ENCODE peak calls at places on chromosomes 4 and X, in five cellular contexts. One of them, this sample, is unnamed.

GRCh38 chrX:81925812-81926211 is 723.9 kb downstream of the SH3BGRL start:
- DNase-seq in upper lobe of left lung: no peak
- DNase-seq in esophagus squamous epithelium: no peak
- DNase-seq in transverse colon: no peak
- DNase-seq in NB4: no peak
- DNase-seq in this sample: no peak

GRCh38 chrX:107743995-107744394 is 31.6 kb downstream of the TSC22D3 start:
- DNase-seq in NB4: no peak
- DNase-seq in upper lobe of left lung: no peak
- DNase-seq in esophagus squamous epithelium: no peak
- DNase-seq in transverse colon: no peak
- DNase-seq in this sample: no peak

GRCh38 chr4:8917321-8917811 is 45.7 kb upstream of the HMX1 start:
- DNase-seq in NB4: peak; percentile 18
- DNase-seq in upper lobe of left lung: no peak
- DNase-seq in transverse colon: no peak
- DNase-seq in esophagus squamous epithelium: no peak
- DNase-seq in this sample: peak; percentile 3

GRCh38 chrX:40097492-40098263 is at the start of gene BCOR:
- DNase-seq in esophagus squamous epithelium: no peak
- DNase-seq in upper lobe of left lung: peak; percentile 73
- DNase-seq in transverse colon: peak; percentile 84
- DNase-seq in NB4: peak; percentile 86
- DNase-seq in this sample: peak; percentile 45

GRCh38 chrX:112341598-112341997 is 259.0 kb upstream of the TRPC5 start:
- DNase-seq in NB4: no peak
- DNase-seq in esophagus squamous epithelium: no peak
- DNase-seq in transverse colon: no peak
- DNase-seq in upper lobe of left lung: no peak
- DNase-seq in this sample: no peak

GRCh38 chr4:121900132-121900983 is 30.1 kb upstream of the BBS7 start:
- DNase-seq in NB4: peak; percentile 61
- DNase-seq in upper lobe of left lung: peak; percentile 27
- DNase-seq in esophagus squamous epithelium: no peak
- DNase-seq in transverse colon: peak; percentile 35
- DNase-seq in this sample: no peak

GRCh38 chr4:177505171-177505615 is 63.0 kb upstream of the AGA start:
- DNase-seq in transverse colon: peak; percentile 11
- DNase-seq in upper lobe of left lung: no peak
- DNase-seq in NB4: peak; percentile 3
- DNase-seq in esophagus squamous epithelium: no peak
- DNase-seq in this sample: no peak

GRCh38 chr4:13541720-13542576 is 2.4 kb downstream of the NKX3-2 start:
- DNase-seq in upper lobe of left lung: peak; percentile 49
- DNase-seq in NB4: no peak
- DNase-seq in transverse colon: peak; percentile 43
- DNase-seq in esophagus squamous epithelium: no peak
- DNase-seq in this sample: peak; percentile 31

GRCh38 chrX:149074429-149074828 is 430.7 kb downstream of the IDS start:
- DNase-seq in NB4: peak; percentile 74
- DNase-seq in upper lobe of left lung: peak; percentile 32
- DNase-seq in transverse colon: no peak
- DNase-seq in esophagus squamous epithelium: no peak
- DNase-seq in this sample: no peak

GRCh38 chr4:153403761-153404160 is 59.3 kb downstream of the MND1 start:
- DNase-seq in transverse colon: no peak
- DNase-seq in NB4: no peak
- DNase-seq in upper lobe of left lung: no peak
- DNase-seq in esophagus squamous epithelium: no peak
- DNase-seq in this sample: no peak

GRCh38 chr4:3391422-3391821 is 50.3 kb upstream of the HGFAC start:
- DNase-seq in NB4: no peak
- DNase-seq in transverse colon: no peak
- DNase-seq in upper lobe of left lung: no peak
- DNase-seq in esophagus squamous epithelium: no peak
- DNase-seq in this sample: no peak

GRCh38 chr4:62640296-62640695 is 1440.2 kb downstream of the ADGRL3 start:
- DNase-seq in NB4: no peak
- DNase-seq in transverse colon: no peak
- DNase-seq in upper lobe of left lung: no peak
- DNase-seq in esophagus squamous epithelium: no peak
- DNase-seq in this sample: no peak

GRCh38 chrX:40098264-40099045 is 697 bp upstream of the BCOR start:
- DNase-seq in upper lobe of left lung: no peak
- DNase-seq in NB4: peak; percentile 81
- DNase-seq in esophagus squamous epithelium: no peak
- DNase-seq in transverse colon: peak; percentile 58
- DNase-seq in this sample: peak; percentile 39

GRCh38 chr4:3324093-3324815 is 31.4 kb downstream of the RGS12 start:
- DNase-seq in transverse colon: no peak
- DNase-seq in upper lobe of left lung: no peak
- DNase-seq in esophagus squamous epithelium: no peak
- DNase-seq in NB4: no peak
- DNase-seq in this sample: no peak

GRCh38 chrX:140525448-140525847 is 20.6 kb upstream of the SOX3 start:
- DNase-seq in NB4: no peak
- DNase-seq in upper lobe of left lung: no peak
- DNase-seq in transverse colon: no peak
- DNase-seq in esophagus squamous epithelium: no peak
- DNase-seq in this sample: no peak

GRCh38 chrX:71282514-71283408 is 674 bp upstream of the NONO start:
- DNase-seq in esophagus squamous epithelium: no peak
- DNase-seq in transverse colon: no peak
- DNase-seq in NB4: no peak
- DNase-seq in upper lobe of left lung: no peak
- DNase-seq in this sample: no peak

GRCh38 chrX:1336331-1337143 is at the start of gene IL3RA:
- DNase-seq in NB4: peak; percentile 92
- DNase-seq in upper lobe of left lung: peak; percentile 80
- DNase-seq in esophagus squamous epithelium: no peak
- DNase-seq in transverse colon: peak; percentile 57
- DNase-seq in this sample: no peak

GRCh38 chr4:41256740-41257256 is at the start of gene UCHL1:
- DNase-seq in upper lobe of left lung: no peak
- DNase-seq in esophagus squamous epithelium: no peak
- DNase-seq in transverse colon: peak; percentile 24
- DNase-seq in NB4: peak; percentile 69
- DNase-seq in this sample: peak; percentile 47

GRCh38 chrX:17986440-17986839 is 125.3 kb upstream of the RAI2 start:
- DNase-seq in upper lobe of left lung: no peak
- DNase-seq in NB4: no peak
- DNase-seq in esophagus squamous epithelium: no peak
- DNase-seq in transverse colon: no peak
- DNase-seq in this sample: no peak

GRCh38 chr4:176735300-176735699 is 57.4 kb downstream of the VEGFC start:
- DNase-seq in NB4: no peak
- DNase-seq in upper lobe of left lung: no peak
- DNase-seq in transverse colon: no peak
- DNase-seq in esophagus squamous epithelium: no peak
- DNase-seq in this sample: no peak

GRCh38 chr4:48141048-48141447 is 7.0 kb upstream of the TXK start:
- DNase-seq in NB4: peak; percentile 61
- DNase-seq in upper lobe of left lung: no peak
- DNase-seq in esophagus squamous epithelium: no peak
- DNase-seq in transverse colon: no peak
- DNase-seq in this sample: no peak

GRCh38 chr4:89446193-89446592 is 138.6 kb upstream of the GPRIN3 start:
- DNase-seq in upper lobe of left lung: no peak
- DNase-seq in transverse colon: no peak
- DNase-seq in esophagus squamous epithelium: no peak
- DNase-seq in NB4: no peak
- DNase-seq in this sample: no peak

GRCh38 chrX:129695937-129696336 is 41.2 kb upstream of the APLN start:
- DNase-seq in esophagus squamous epithelium: no peak
- DNase-seq in transverse colon: no peak
- DNase-seq in upper lobe of left lung: no peak
- DNase-seq in NB4: no peak
- DNase-seq in this sample: no peak
- TF ChIP-seq POLR2A in esophagus squamous epithelium: no peak
- TF ChIP-seq POLR2A in transverse colon: no peak
- TF ChIP-seq POLR2A in upper lobe of left lung: no peak
- TF ChIP-seq POLR2A in NB4: no peak
- TF ChIP-seq POLR2A in this sample: no peak

GRCh38 chrX:73850124-73851013 is 287.4 kb downstream of the CHIC1 start:
- DNase-seq in transverse colon: peak; percentile 46
- DNase-seq in NB4: peak; percentile 28
- DNase-seq in upper lobe of left lung: peak; percentile 44
- DNase-seq in esophagus squamous epithelium: no peak
- DNase-seq in this sample: no peak

GRCh38 chrX:73852022-73852421 is 289.0 kb downstream of the CHIC1 start:
- DNase-seq in esophagus squamous epithelium: no peak
- DNase-seq in transverse colon: no peak
- DNase-seq in upper lobe of left lung: no peak
- DNase-seq in NB4: no peak
- DNase-seq in this sample: no peak

GRCh38 chrX:73847991-73848390 is 285.0 kb downstream of the CHIC1 start:
- DNase-seq in esophagus squamous epithelium: no peak
- DNase-seq in transverse colon: no peak
- DNase-seq in NB4: peak; percentile 17
- DNase-seq in upper lobe of left lung: no peak
- DNase-seq in this sample: no peak

GRCh38 chrX:73849054-73849453 is 286.1 kb downstream of the CHIC1 start:
- DNase-seq in NB4: no peak
- DNase-seq in upper lobe of left lung: no peak
- DNase-seq in esophagus squamous epithelium: no peak
- DNase-seq in transverse colon: no peak
- DNase-seq in this sample: no peak

DNA sequence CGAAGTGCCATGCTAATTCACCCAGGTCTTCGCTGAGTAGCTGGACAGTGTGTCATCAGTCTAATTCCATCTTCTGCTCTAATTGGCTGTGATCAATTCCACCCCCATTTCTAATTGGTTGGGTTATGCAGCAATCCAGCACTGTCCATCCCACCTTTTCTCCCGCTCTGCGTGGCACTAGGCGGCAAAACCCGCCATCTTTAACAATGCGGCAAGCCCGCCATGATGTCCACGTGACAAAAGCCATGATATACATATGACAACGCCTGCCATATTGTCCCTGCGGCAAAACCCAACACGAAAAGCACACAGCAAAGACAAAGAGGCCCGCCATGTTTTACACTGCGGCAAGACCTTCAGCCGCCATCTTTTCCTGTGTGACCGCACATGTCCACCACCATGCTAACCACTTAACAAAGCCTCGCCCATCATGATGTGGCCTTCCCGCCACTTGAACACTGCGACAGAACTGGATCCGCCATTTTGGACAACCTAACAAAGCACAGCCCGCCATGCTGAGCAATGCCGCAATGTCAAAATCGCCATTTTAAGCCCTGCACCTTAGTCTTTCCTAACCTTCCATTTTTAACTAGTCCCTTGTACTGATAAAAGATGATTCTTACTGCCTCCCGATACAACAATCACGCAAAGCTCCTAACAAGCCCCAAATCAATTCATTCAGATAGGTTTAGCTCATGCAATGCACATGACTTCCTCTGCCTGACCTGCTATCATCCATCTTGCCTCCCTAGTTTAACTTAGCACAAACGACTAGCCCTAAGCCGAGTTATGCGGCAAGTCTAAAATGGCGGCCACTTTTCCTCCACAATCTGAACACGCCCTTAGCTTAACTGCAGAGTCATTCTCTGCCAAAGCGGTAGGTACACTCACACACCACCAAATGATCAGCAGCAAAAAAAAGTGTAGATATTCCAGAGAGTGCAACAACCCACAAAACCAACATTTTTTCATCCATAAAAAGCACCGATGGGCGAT is 288.3 kb downstream of the CHIC1 start:
- DNase-seq in upper lobe of left lung: peak; percentile 92
- DNase-seq in transverse colon: peak; percentile 90
- DNase-seq in NB4: no peak
- DNase-seq in esophagus squamous epithelium: peak; percentile 61
- DNase-seq in this sample: peak; percentile 28
- TF ChIP-seq POLR2A in upper lobe of left lung: no peak
- TF ChIP-seq POLR2A in transverse colon: no peak
- TF ChIP-seq POLR2A in NB4: no peak
- TF ChIP-seq POLR2A in esophagus squamous epithelium: no peak
- TF ChIP-seq POLR2A in this sample: peak; percentile 62

GRCh38 chrX:139203681-139204575 is 326.6 kb upstream of the F9 start:
- DNase-seq in transverse colon: no peak
- DNase-seq in NB4: no peak
- DNase-seq in esophagus squamous epithelium: no peak
- DNase-seq in upper lobe of left lung: no peak
- DNase-seq in this sample: no peak
- TF ChIP-seq POLR2A in transverse colon: no peak
- TF ChIP-seq POLR2A in NB4: no peak
- TF ChIP-seq POLR2A in esophagus squamous epithelium: no peak
- TF ChIP-seq POLR2A in upper lobe of left lung: no peak
- TF ChIP-seq POLR2A in this sample: no peak

GRCh38 chrX:37686348-37686736 is 751 bp downstream of the XK start:
- DNase-seq in esophagus squamous epithelium: no peak
- DNase-seq in transverse colon: no peak
- DNase-seq in NB4: peak; percentile 66
- DNase-seq in upper lobe of left lung: no peak
- DNase-seq in this sample: no peak

GRCh38 chrX:37684918-37685317 is 673 bp upstream of the XK start:
- DNase-seq in NB4: peak; percentile 51
- DNase-seq in esophagus squamous epithelium: no peak
- DNase-seq in transverse colon: no peak
- DNase-seq in upper lobe of left lung: no peak
- DNase-seq in this sample: no peak

GRCh38 chrX:37684426-37684825 is 1.2 kb upstream of the XK start:
- DNase-seq in upper lobe of left lung: no peak
- DNase-seq in NB4: peak; percentile 45
- DNase-seq in esophagus squamous epithelium: no peak
- DNase-seq in transverse colon: no peak
- DNase-seq in this sample: no peak

GRCh38 chrX:37686979-37687378 is 1.4 kb downstream of the XK start:
- DNase-seq in esophagus squamous epithelium: no peak
- DNase-seq in transverse colon: no peak
- DNase-seq in NB4: peak; percentile 14
- DNase-seq in upper lobe of left lung: no peak
- DNase-seq in this sample: no peak

DNA sequence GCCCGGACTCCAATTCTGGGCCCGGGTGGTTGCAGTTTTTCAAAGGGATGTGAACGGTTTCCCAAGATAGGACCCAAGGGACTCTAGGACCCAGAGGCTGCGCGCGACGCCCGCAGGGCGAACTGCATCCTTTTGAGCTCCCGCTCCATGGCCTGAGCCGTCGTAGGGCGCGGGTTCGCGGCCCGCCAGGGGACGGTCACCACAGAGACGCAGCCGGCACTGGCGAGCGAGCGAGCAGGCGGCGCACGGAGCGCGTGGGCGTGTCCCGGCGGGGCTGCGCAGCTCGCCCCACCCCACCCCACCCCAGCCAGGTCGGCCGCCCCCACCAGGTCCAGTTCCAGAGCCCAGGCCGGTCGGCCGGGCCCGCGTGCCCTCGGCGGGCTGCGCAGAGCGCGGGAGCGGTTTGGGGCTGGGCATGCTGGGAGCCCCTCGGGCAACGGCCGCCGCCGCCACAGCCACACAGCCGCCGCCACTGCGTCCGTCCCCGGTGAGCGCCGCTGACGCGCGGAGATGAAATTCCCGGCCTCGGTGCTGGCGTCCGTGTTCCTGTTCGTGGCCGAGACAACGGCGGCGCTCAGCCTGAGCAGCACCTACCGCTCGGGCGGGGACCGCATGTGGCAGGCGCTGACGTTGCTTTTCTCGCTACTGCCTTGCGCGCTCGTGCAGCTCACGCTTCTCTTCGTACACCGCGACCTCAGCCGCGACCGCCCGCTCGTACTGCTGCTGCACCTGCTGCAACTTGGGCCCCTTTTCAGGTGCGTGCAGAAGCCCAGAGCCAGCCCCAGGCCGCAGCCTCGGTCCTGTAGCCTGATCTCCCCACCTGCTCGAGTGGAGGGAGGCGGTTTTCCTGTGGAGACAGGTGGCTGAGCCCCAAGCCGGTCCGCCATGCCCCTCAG is at the start of gene XK:
- DNase-seq in esophagus squamous epithelium: no peak
- DNase-seq in upper lobe of left lung: peak; percentile 47
- DNase-seq in NB4: peak; percentile 91
- DNase-seq in transverse colon: peak; percentile 71
- DNase-seq in this sample: peak; percentile 6
- TF ChIP-seq POLR2A in esophagus squamous epithelium: no peak
- TF ChIP-seq POLR2A in upper lobe of left lung: no peak
- TF ChIP-seq POLR2A in NB4: peak; percentile 75
- TF ChIP-seq POLR2A in transverse colon: peak; percentile 68
- TF ChIP-seq POLR2A in this sample: no peak

This sample was measured in GM12892.